ENCODE peak calls at places on chromosome 7, in seven cellular contexts. R is BJ, Q is ovary, Z is upper lobe of right lung, J is tibial artery, G is sigmoid colon, T is HepG2. S is an unnamed sample.
A peak's percentile ranks its signal among the peaks of the same experiment; 100 is the strongest.

GRCh38 chr7:134553976-134554375 is 5.1 kb downstream of the AKR1B15 start:
- DNase-seq in R (no peak), Q (no peak), Z (no peak), J (no peak), G (no peak), T (peak; percentile 37), S (no peak)

GRCh38 chr7:128113839-128114238 is 82.6 kb upstream of the LRRC4 start:
- DNase-seq in R (no peak), Q (no peak), Z (peak; percentile 6), J (no peak), G (no peak), T (no peak), S (no peak)

GRCh38 chr7:4792537-4793126 is 17.2 kb downstream of the AP5Z1 start:
- DNase-seq in R (no peak), Q (no peak), Z (no peak), J (no peak), G (peak; percentile 70), T (no peak), S (no peak)

GRCh38 chr7:120867932-120868331 is 10.0 kb upstream of the TSPAN12 start:
- DNase-seq in R (no peak), Q (no peak), Z (no peak), J (no peak), G (no peak), T (no peak), S (no peak)

GRCh38 chr7:99102809-99103690 is 40.9 kb downstream of the SMURF1 start:
- DNase-seq in R (no peak), Q (no peak), Z (no peak), J (no peak), G (no peak), T (no peak), S (no peak)

GRCh38 chr7:128000048-128000447 is 31.2 kb downstream of the LRRC4 start:
- DNase-seq in R (no peak), Q (no peak), Z (no peak), J (no peak), G (no peak), T (peak; percentile 48), S (no peak)

GRCh38 chr7:135712182-135712782 is 15.7 kb downstream of the SLC13A4 start:
- DNase-seq in R (no peak), Q (no peak), Z (no peak), J (no peak), G (no peak), T (no peak), S (no peak)

GRCh38 chr7:90681336-90682019 is 85.4 kb downstream of the CDK14 start:
- DNase-seq in R (no peak), Q (no peak), Z (no peak), J (no peak), G (no peak), T (no peak), S (no peak)

GRCh38 chr7:77940647-77941046 is 142.1 kb downstream of the PHTF2 start:
- DNase-seq in R (no peak), Q (peak; percentile 33), Z (no peak), J (no peak), G (no peak), T (peak; percentile 36), S (no peak)

GRCh38 chr7:140463111-140463510 is 16.2 kb downstream of the MKRN1 start:
- DNase-seq in R (no peak), Q (no peak), Z (no peak), J (no peak), G (no peak), T (no peak), S (no peak)

GRCh38 chr7:2894118-2894940 is 50.2 kb upstream of the GNA12 start:
- DNase-seq in R (no peak), Q (no peak), Z (no peak), J (no peak), G (no peak), T (no peak), S (no peak)

GRCh38 chr7:151174246-151175046 is 7.0 kb upstream of the GBX1 start:
- DNase-seq in R (no peak), Q (no peak), Z (no peak), J (no peak), G (no peak), T (no peak), S (no peak)

GRCh38 chr7:22444181-22444966 is 55.6 kb downstream of the STEAP1B start:
- DNase-seq in R (no peak), Q (peak; percentile 25), Z (no peak), J (no peak), G (no peak), T (peak; percentile 95), S (no peak)

GRCh38 chr7:106339513-106340246 is 54.9 kb upstream of the NAMPT start:
- DNase-seq in R (no peak), Q (no peak), Z (no peak), J (no peak), G (no peak), T (no peak), S (no peak)

GRCh38 chr7:80611779-80612178 is 26.7 kb upstream of the CD36 start:
- DNase-seq in R (no peak), Q (peak; percentile 25), Z (peak; percentile 64), J (no peak), G (no peak), T (peak; percentile 95), S (no peak)

GRCh38 chr7:21572914-21573313 is 30.1 kb downstream of the DNAH11 start:
- DNase-seq in R (no peak), Q (no peak), Z (no peak), J (no peak), G (no peak), T (no peak), S (no peak)

DNA sequence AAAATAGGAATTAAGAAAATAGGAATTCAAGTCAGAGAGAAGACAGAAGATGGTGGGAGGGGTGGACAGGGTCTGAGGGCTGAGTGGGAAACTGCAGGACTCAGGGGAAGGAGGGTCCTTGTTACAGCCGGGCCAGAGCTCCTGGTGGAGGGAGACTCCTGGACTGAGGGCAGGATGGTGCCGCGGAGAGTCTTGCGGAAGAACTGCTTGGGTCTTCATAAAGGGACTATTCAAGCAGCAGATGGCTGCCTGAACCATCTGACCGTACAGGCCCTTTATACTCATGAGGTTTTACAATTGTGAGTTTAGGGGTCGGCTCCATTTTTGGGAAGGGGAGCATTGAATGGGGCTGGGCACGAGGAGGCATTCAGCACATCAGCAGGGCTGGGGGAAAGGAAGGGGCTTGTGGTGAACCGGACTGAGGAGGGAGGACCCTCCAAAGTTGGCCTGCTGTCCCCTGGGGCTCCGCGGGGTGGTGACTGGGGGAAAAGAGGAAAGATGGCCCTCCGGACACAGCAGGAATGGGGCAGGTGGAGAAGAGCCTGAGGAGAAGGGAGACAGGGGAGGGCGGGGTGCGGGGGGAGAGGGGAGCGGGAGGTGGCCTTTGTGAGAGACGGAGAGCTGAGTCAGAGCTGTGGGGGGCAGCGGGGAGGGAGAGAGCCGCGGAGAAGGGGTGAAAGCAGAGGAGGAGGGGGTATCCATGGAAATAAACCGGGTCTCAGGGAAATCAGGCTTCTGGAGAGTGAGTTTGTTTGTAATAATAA is 1.5 kb downstream of the FAM131B start:
- DNase-seq in R (no peak), Q (no peak), Z (no peak), J (no peak), G (peak; percentile 64), T (no peak), S (no peak)
- H3K27me3 ChIP-seq in R (peaks cover 26% of the 10 kb centered on the region), Q (no peaks in the 10 kb centered on the region), Z (peaks cover 24% of the 10 kb centered on the region), J (peaks cover 26% of the 10 kb centered on the region), G (peaks cover 16% of the 10 kb centered on the region), T (peaks cover 76% of the 10 kb centered on the region), S (peaks cover 38% of the 10 kb centered on the region)

DNA sequence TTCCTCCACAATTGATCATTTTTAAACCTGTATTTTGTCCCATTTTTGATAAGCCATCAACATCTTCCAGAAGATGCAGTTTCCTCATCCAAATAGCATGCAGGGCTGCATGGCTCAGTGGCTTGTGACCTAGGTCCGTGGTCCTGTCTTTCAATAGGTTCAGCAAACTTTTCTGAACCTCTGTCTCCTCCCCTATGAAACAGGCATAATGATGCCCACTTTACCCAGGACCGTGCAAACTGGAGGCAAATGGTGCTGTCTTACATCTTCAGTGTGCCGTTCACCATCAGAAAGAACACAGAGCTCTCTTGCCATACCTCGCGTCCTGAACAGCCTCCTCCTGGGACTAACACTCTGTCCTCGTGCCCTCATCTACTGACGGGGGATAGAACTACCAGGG is 22.3 kb upstream of the FIGNL1 start:
- DNase-seq in R (no peak), Q (no peak), Z (no peak), J (no peak), G (no peak), T (no peak), S (no peak)
- H3K27me3 ChIP-seq in R (peaks cover 1% of the 10 kb centered on the region), Q (no peaks in the 10 kb centered on the region), Z (no peaks in the 10 kb centered on the region), J (peaks cover 5% of the 10 kb centered on the region), G (peaks cover 4% of the 10 kb centered on the region), T (no peaks in the 10 kb centered on the region), S (no peaks in the 10 kb centered on the region)

GRCh38 chr7:1245596-1245995 is 12.9 kb downstream of the UNCX start:
- DNase-seq in R (no peak), Q (no peak), Z (no peak), J (no peak), G (no peak), T (no peak), S (no peak)

GRCh38 chr7:1244701-1245526 is 12.2 kb downstream of the UNCX start:
- DNase-seq in R (no peak), Q (no peak), Z (no peak), J (no peak), G (no peak), T (no peak), S (no peak)

GRCh38 chr7:1246871-1247526 is 14.3 kb downstream of the UNCX start:
- DNase-seq in R (no peak), Q (no peak), Z (no peak), J (no peak), G (no peak), T (no peak), S (no peak)

GRCh38 chr7:1247527-1248041 is 14.9 kb downstream of the UNCX start:
- DNase-seq in R (no peak), Q (no peak), Z (no peak), J (no peak), G (no peak), T (no peak), S (no peak)

DNA sequence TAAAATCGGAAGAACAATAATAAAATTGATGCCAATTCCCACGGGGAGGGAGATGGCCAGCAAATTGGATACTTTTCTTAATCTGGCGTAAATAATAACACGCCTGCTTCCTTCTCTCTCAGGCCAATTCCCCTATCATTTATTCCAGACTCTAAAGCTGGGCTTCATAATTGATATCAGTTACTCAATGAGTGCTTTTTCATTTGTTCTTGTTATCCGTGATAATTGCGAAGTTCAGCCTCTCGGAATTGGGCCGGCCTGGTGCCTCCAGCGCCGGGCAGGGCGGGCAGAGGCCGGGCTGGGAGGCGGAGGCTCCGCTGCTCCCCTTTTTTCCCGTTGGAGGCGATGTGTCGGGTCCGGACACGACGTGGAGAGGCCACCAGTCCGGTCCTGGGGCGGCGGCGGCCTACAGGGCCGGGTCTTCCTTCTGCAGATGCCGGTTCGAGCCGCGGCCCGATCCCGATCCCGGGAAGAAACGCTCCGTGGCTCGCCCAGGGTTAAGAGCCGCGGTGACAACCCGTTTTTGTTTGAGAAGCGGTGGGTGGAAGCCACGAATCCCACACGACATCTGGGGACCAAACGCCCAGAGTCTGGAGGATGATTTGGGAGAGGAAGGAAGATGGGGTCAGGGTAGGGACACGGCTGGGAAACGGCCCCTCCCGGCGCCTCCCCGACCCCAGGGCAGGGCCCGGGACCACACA is 13.6 kb downstream of the UNCX start:
- DNase-seq in R (no peak), Q (no peak), Z (no peak), J (no peak), G (no peak), T (no peak), S (no peak)
- H3K27me3 ChIP-seq in R (peaks cover 58% of the 10 kb centered on the region), Q (peaks cover 33% of the 10 kb centered on the region), Z (peaks cover 99% of the 10 kb centered on the region), J (peaks cover 100% of the 10 kb centered on the region), G (peaks cover 100% of the 10 kb centered on the region), T (peaks cover 87% of the 10 kb centered on the region), S (peaks cover 88% of the 10 kb centered on the region)

DNA sequence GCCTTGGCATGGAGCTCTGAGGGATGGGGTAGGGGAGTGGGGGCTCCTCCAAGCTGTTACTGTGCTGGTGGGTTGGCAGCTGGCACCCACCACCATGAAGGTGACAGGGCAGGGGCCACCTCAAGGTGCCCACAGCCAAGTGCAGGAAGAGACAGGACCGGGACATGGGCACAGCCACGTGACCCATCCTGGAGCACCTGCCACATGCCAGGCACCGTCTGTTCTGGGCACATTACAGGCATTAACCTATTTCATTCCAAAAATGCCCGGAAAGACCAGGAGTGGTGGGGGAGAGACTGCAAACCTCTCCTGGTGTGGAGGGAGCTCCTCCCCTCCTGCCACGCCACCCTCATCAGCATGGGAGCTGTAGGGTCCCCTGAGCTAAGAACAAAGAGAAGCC is 56.7 kb downstream of the CAMK2B start:
- DNase-seq in R (no peak), Q (no peak), Z (no peak), J (no peak), G (no peak), T (no peak), S (no peak)
- H3K27me3 ChIP-seq in R (peaks cover 33% of the 10 kb centered on the region), Q (no peaks in the 10 kb centered on the region), Z (peaks cover 11% of the 10 kb centered on the region), J (peaks cover 12% of the 10 kb centered on the region), G (peaks cover 21% of the 10 kb centered on the region), T (peaks cover 85% of the 10 kb centered on the region), S (peaks cover 14% of the 10 kb centered on the region)